ENCODE peak calls at places on chromosomes 3 and 15, in five cellular contexts. S is HuH-7; B is Right ventricle myocardium superior; P is activated CD8-positive, alpha-beta T cell treated with anti-CD3 and anti-CD28 coated beads for 36 hours; C is A549. O is an unnamed sample.

GRCh38 chr3:46895204-46895660 is 17.7 kb downstream of the PTH1R start:
- DNase-seq in S (peak; percentile 94), B (peak; percentile 90), P (peak; percentile 87), C (peak; percentile 58), O (peak; percentile 81)

GRCh38 chr3:11120091-11120845 is 34.0 kb upstream of the HRH1 start:
- DNase-seq in S (no peak), B (no peak), P (no peak), C (no peak), O (no peak)

GRCh38 chr15:55606214-55606613 is 18.1 kb upstream of the PYGO1 start:
- DNase-seq in S (no peak), B (no peak), P (no peak), C (no peak), O (no peak)

GRCh38 chr3:47985376-47985775 is 30.8 kb downstream of the MAP4 start:
- DNase-seq in S (no peak), B (no peak), P (no peak), C (no peak), O (no peak)

GRCh38 chr3:38582941-38583645 is 66.4 kb downstream of the SCN5A start:
- DNase-seq in S (no peak), B (no peak), P (no peak), C (no peak), O (no peak)

GRCh38 chr3:122085666-122086065 is 30.5 kb downstream of the CD86 start:
- DNase-seq in S (no peak), B (no peak), P (no peak), C (no peak), O (no peak)

GRCh38 chr15:23497710-23498111 is 50.7 kb upstream of the GOLGA6L2 start:
- DNase-seq in S (no peak), B (no peak), P (peak; percentile 11), C (no peak), O (no peak)

GRCh38 chr15:90611157-90611556 is 81.4 kb downstream of the CRTC3 start:
- DNase-seq in S (no peak), B (no peak), P (no peak), C (no peak), O (no peak)

GRCh38 chr15:29196306-29196705 is 73.3 kb downstream of the NSMCE3 start:
- DNase-seq in S (no peak), B (no peak), P (no peak), C (no peak), O (no peak)

GRCh38 chr15:68278345-68279217 is 1.0 kb downstream of the FEM1B start:
- DNase-seq in S (peak; percentile 39), B (no peak), P (peak; percentile 81), C (peak; percentile 56), O (no peak)

GRCh38 chr3:14598143-14598569 is 53.4 kb upstream of the CCDC174 start:
- DNase-seq in S (peak; percentile 92), B (no peak), P (peak; percentile 79), C (peak; percentile 43), O (peak; percentile 39)

GRCh38 chr15:82543155-82543554 is 2.9 kb upstream of the RPS17 start:
- DNase-seq in S (no peak), B (no peak), P (no peak), C (no peak), O (no peak)

GRCh38 chr3:152202976-152203626 is 65.6 kb upstream of the MBNL1 start:
- DNase-seq in S (peak; percentile 8), B (no peak), P (peak; percentile 45), C (no peak), O (peak; percentile 31)

GRCh38 chr3:138081371-138082084 is 33.9 kb downstream of the DZIP1L start:
- DNase-seq in S (no peak), B (no peak), P (no peak), C (no peak), O (no peak)

GRCh38 chr15:68786753-68787152 is 33.9 kb downstream of the ANP32A start:
- DNase-seq in S (no peak), B (no peak), P (no peak), C (no peak), O (no peak)

GRCh38 chr3:157089455-157090221 is 70.3 kb downstream of the CCNL1 start:
- DNase-seq in S (no peak), B (peak; percentile 53), P (no peak), C (no peak), O (peak; percentile 75)

GRCh38 chr15:67185621-67186225 is 68.7 kb downstream of the AAGAB start:
- DNase-seq in S (no peak), B (no peak), P (peak; percentile 51), C (no peak), O (no peak)

GRCh38 chr3:143255725-143256124 is 136.2 kb downstream of the CHST2 start:
- DNase-seq in S (no peak), B (no peak), P (no peak), C (no peak), O (no peak)

GRCh38 chr3:179438836-179439235 is 12.4 kb downstream of the GNB4 start:
- DNase-seq in S (no peak), B (no peak), P (no peak), C (no peak), O (no peak)

GRCh38 chr3:55441499-55441898 is 45.6 kb downstream of the WNT5A start:
- DNase-seq in S (no peak), B (no peak), P (no peak), C (no peak), O (no peak)

GRCh38 chr15:90823455-90823974 is 44.9 kb upstream of the FURIN start:
- DNase-seq in S (peak; percentile 60), B (no peak), P (no peak), C (no peak), O (no peak)

GRCh38 chr3:105987809-105988208 is 119.0 kb upstream of the CBLB start:
- DNase-seq in S (no peak), B (no peak), P (no peak), C (no peak), O (no peak)

GRCh38 chr15:49155834-49156627 is 632 bp upstream of the COPS2 start:
- DNase-seq in S (no peak), B (no peak), P (peak; percentile 12), C (no peak), O (peak; percentile 4)

GRCh38 chr3:94024385-94024784 is 4.0 kb downstream of the STX19 start:
- DNase-seq in S (no peak), B (no peak), P (no peak), C (no peak), O (no peak)

GRCh38 chr15:35206060-35206675 is 121.1 kb upstream of the NANOGP8 start:
- DNase-seq in S (no peak), B (no peak), P (no peak), C (peak; percentile 13), O (no peak)

GRCh38 chr15:101049282-101049681 is 130.1 kb downstream of the LRRK1 start:
- DNase-seq in S (no peak), B (no peak), P (no peak), C (no peak), O (no peak)

GRCh38 chr3:33665294-33665693 is 52.8 kb downstream of the CLASP2 start:
- DNase-seq in S (no peak), B (no peak), P (no peak), C (no peak), O (no peak)

GRCh38 chr15:22949074-22949547 is 31.1 kb downstream of the CYFIP1 start:
- DNase-seq in S (no peak), B (peak; percentile 89), P (peak; percentile 17), C (no peak), O (no peak)

GRCh38 chr3:188037116-188037718 is 116.7 kb upstream of the LPP start:
- DNase-seq in S (no peak), B (no peak), P (no peak), C (no peak), O (peak; percentile 59)

GRCh38 chr3:175965036-175965435 is 1105.9 kb downstream of the NAALADL2 start:
- DNase-seq in S (no peak), B (no peak), P (no peak), C (no peak), O (no peak)

GRCh38 chr3:32850636-32851035 is 32.8 kb downstream of the TRIM71 start:
- DNase-seq in S (no peak), B (no peak), P (no peak), C (no peak), O (no peak)

GRCh38 chr3:12914075-12914474 is 72.7 kb upstream of the RPL32 start:
- DNase-seq in S (no peak), B (no peak), P (no peak), C (no peak), O (no peak)

GRCh38 chr3:99419111-99419510 is 219.3 kb upstream of the COL8A1 start:
- DNase-seq in S (no peak), B (no peak), P (no peak), C (no peak), O (no peak)

GRCh38 chr3:108180214-108180613 is 42.0 kb downstream of the IFT57 start:
- DNase-seq in S (no peak), B (no peak), P (no peak), C (no peak), O (no peak)

GRCh38 chr15:57509121-57509520 is 82.6 kb upstream of the MYZAP start:
- DNase-seq in S (no peak), B (peak; percentile 45), P (no peak), C (no peak), O (no peak)

GRCh38 chr3:133956333-133956732 is 60.7 kb upstream of the RAB6B start:
- DNase-seq in S (no peak), B (peak; percentile 52), P (no peak), C (no peak), O (no peak)

GRCh38 chr15:48395532-48396011 is 64.3 kb downstream of the DUT start:
- DNase-seq in S (no peak), B (peak; percentile 90), P (no peak), C (no peak), O (no peak)

GRCh38 chr3:60953406-60953805 is 297.8 kb downstream of the FHIT start:
- DNase-seq in S (no peak), B (no peak), P (no peak), C (no peak), O (no peak)